ENCODE peak calls at places on chromosome 4, in ten cellular contexts. W is nucleus accumbens; C is EL; P is RPMI7951; O is DMS153; V is GM19239; E is ELR; D is T-helper 9 cell; H is lower lobe of right lung; B is stimulated activated CD8-positive, alpha-beta memory T cell treated with anti-CD3 and anti-CD28 coated beads, Interleukin-2, amount 100 ng/mL, for 48 hours. Z is an unnamed sample.

GRCh38 chr4:74004668-74005067 is 6.2 kb upstream of the CXCL5 start:
- DNase-seq in P (no peak), V (no peak), D (no peak), W (no peak), H (no peak), E (no peak), O (no peak), C (no peak), B (no peak), Z (peak)

GRCh38 chr4:186900232-186900900 is 176.7 kb upstream of the FAT1 start:
- DNase-seq in O (no peak), D (no peak), E (peak), C (peak), W (no peak), V (no peak), P (peak), B (no peak), H (no peak), Z (peak)

GRCh38 chr4:113122066-113122465 is 72.6 kb downstream of the ANK2 start:
- DNase-seq in O (no peak), C (no peak), B (no peak), W (no peak), D (no peak), V (no peak), H (no peak), P (no peak), E (no peak), Z (no peak)

GRCh38 chr4:119872344-119873031 is 194.2 kb downstream of the MAD2L1 start:
- DNase-seq in D (no peak), C (no peak), O (no peak), V (no peak), E (no peak), W (no peak), P (no peak), H (no peak), B (no peak), Z (no peak)

GRCh38 chr4:92333056-92333455 is 29.3 kb downstream of the GRID2 start:
- DNase-seq in C (no peak), E (no peak), P (no peak), V (no peak), B (no peak), W (no peak), O (no peak), H (no peak), D (no peak), Z (peak)

GRCh38 chr4:61336911-61337310 is 136.8 kb downstream of the ADGRL3 start:
- DNase-seq in B (no peak), P (no peak), C (no peak), E (no peak), D (no peak), W (no peak), V (no peak), H (no peak), O (no peak), Z (no peak)

GRCh38 chr4:158613046-158613445 is 58.6 kb downstream of the C4orf46 start:
- DNase-seq in E (no peak), P (no peak), H (no peak), O (no peak), D (no peak), W (no peak), B (no peak), C (no peak), V (no peak), Z (no peak)

GRCh38 chr4:73603307-73603710 is 16.9 kb downstream of the RASSF6 start:
- DNase-seq in V (no peak), D (no peak), P (peak), H (no peak), O (no peak), W (no peak), E (peak), C (no peak), B (no peak), Z (peak)

GRCh38 chr4:2320746-2321145 is 58.8 kb upstream of the MXD4 start:
- DNase-seq in P (no peak), H (no peak), C (no peak), B (no peak), E (no peak), D (no peak), V (no peak), O (no peak), W (no peak), Z (no peak)

GRCh38 chr4:151314509-151314908 is 10.9 kb downstream of the SH3D19 start:
- DNase-seq in H (no peak), O (no peak), B (no peak), C (no peak), V (no peak), P (no peak), E (no peak), W (no peak), D (no peak), Z (no peak)

GRCh38 chr4:6734165-6734786 is 18.3 kb downstream of the BLOC1S4 start:
- DNase-seq in P (no peak), C (no peak), H (no peak), D (no peak), O (no peak), W (no peak), V (no peak), B (no peak), E (no peak), Z (no peak)

GRCh38 chr4:46820154-46820553 is 88.9 kb downstream of the COX7B2 start:
- DNase-seq in B (no peak), P (no peak), W (no peak), V (no peak), H (no peak), O (no peak), E (no peak), D (no peak), C (no peak), Z (no peak)

GRCh38 chr4:34261799-34262314 is 1982.5 kb downstream of the ARAP2 start:
- DNase-seq in V (no peak), C (peak), P (no peak), O (no peak), E (no peak), D (no peak), H (no peak), W (no peak), B (no peak), Z (no peak)

GRCh38 chr4:139603576-139604387 is 47.8 kb upstream of the SETD7 start:
- DNase-seq in H (no peak), C (peak), B (no peak), E (peak), D (no peak), P (peak), V (peak), W (peak), O (peak), Z (peak)

GRCh38 chr4:24644983-24645764 is 60.8 kb upstream of the DHX15 start:
- DNase-seq in B (no peak), C (peak), D (no peak), W (no peak), P (no peak), H (no peak), V (no peak), E (peak), O (no peak), Z (peak)

GRCh38 chr4:4720671-4721070 is 138.8 kb upstream of the MSX1 start:
- DNase-seq in B (no peak), E (no peak), P (no peak), V (no peak), C (no peak), H (no peak), D (no peak), O (peak), W (no peak), Z (no peak)

GRCh38 chr4:8315343-8316250 is 46.0 kb downstream of the HTRA3 start:
- DNase-seq in O (no peak), W (peak), D (no peak), B (no peak), V (no peak), H (peak), E (peak), C (peak), P (peak), Z (peak)

GRCh38 chr4:56995525-56995924 is 16.8 kb downstream of the POLR2B start:
- DNase-seq in D (no peak), E (no peak), O (no peak), H (no peak), V (no peak), P (no peak), C (no peak), W (peak), B (no peak), Z (peak)

GRCh38 chr4:25578431-25578830 is 77.2 kb upstream of the SLC34A2 start:
- DNase-seq in W (no peak), B (no peak), O (no peak), H (no peak), V (no peak), C (no peak), P (no peak), D (no peak), E (no peak), Z (no peak)

GRCh38 chr4:13942936-13943335 is 315.4 kb upstream of the BOD1L1 start:
- DNase-seq in B (no peak), P (no peak), O (no peak), C (no peak), E (no peak), W (no peak), V (no peak), H (no peak), D (no peak), Z (no peak)

GRCh38 chr4:140238353-140239041 is 84.5 kb upstream of the MAML3 start:
- DNase-seq in V (no peak), B (no peak), H (peak), C (peak), W (peak), D (no peak), P (peak), E (peak), O (peak), Z (peak)

GRCh38 chr4:38704755-38705154 is 40.8 kb downstream of the KLF3 start:
- DNase-seq in O (no peak), H (no peak), E (no peak), P (no peak), B (no peak), D (no peak), W (no peak), V (no peak), C (no peak), Z (no peak)

GRCh38 chr4:99379571-99379970 is 27.0 kb upstream of the ADH1C start:
- DNase-seq in C (no peak), W (no peak), E (no peak), V (no peak), O (no peak), P (no peak), D (no peak), H (no peak), B (no peak), Z (no peak)